ENCODE peak calls at places on chromosomes 3 and 15, in four cellular contexts. P, X, W and Z are unnamed samples.

GRCh38 chr3:194102436-194102835 is 33.5 kb upstream of the HES1 start:
- DNase-seq in P (no peak), X (no peak), W (no peak), Z (no peak)

GRCh38 chr3:15206662-15207576 is 873 bp downstream of the CAPN7 start:
- DNase-seq in P (peak; percentile 38), X (peak; percentile 74), W (peak; percentile 55), Z (peak; percentile 40)

GRCh38 chr15:96896766-96897165 is 566.3 kb downstream of the NR2F2 start:
- DNase-seq in P (no peak), X (no peak), W (no peak), Z (no peak)

GRCh38 chr15:79673416-79674123 is 223.2 kb downstream of the MTHFS start:
- DNase-seq in P (peak; percentile 50), X (no peak), W (no peak), Z (no peak)

GRCh38 chr3:60673123-60673522 is 578.1 kb downstream of the FHIT start:
- DNase-seq in P (no peak), X (no peak), W (no peak), Z (no peak)

GRCh38 chr3:189157232-189158007 is 14.4 kb upstream of the TPRG1 start:
- DNase-seq in P (no peak), X (no peak), W (no peak), Z (no peak)

GRCh38 chr3:14925729-14926591 is 21.4 kb upstream of the NR2C2 start:
- DNase-seq in P (peak; percentile 81), X (no peak), W (peak; percentile 41), Z (no peak)

GRCh38 chr3:155608237-155608636 is 136.6 kb downstream of the PLCH1 start:
- DNase-seq in P (no peak), X (no peak), W (no peak), Z (no peak)

GRCh38 chr15:71325461-71325860 is 210.2 kb downstream of the THSD4 start:
- DNase-seq in P (peak; percentile 18), X (no peak), W (no peak), Z (no peak)

GRCh38 chr15:42203891-42204290 is 4.2 kb downstream of the VPS39 start:
- DNase-seq in P (peak; percentile 44), X (no peak), W (no peak), Z (no peak)

GRCh38 chr3:62161306-62161705 is 212.0 kb downstream of the FEZF2 start:
- DNase-seq in P (peak; percentile 84), X (no peak), W (peak; percentile 83), Z (no peak)

GRCh38 chr15:29686079-29686425 is 136.2 kb downstream of the TJP1 start:
- DNase-seq in P (no peak), X (no peak), W (no peak), Z (no peak)

GRCh38 chr15:71057143-71057542 is 58.1 kb upstream of the THSD4 start:
- DNase-seq in P (no peak), X (no peak), W (no peak), Z (no peak)

GRCh38 chr3:163779396-163780344 is 1298.6 kb downstream of the SI start:
- DNase-seq in P (no peak), X (no peak), W (no peak), Z (no peak)

GRCh38 chr15:68261241-68261640 is 16.3 kb upstream of the FEM1B start:
- DNase-seq in P (no peak), X (no peak), W (no peak), Z (no peak)

GRCh38 chr3:86937306-86937791 is 53.6 kb downstream of the VGLL3 start:
- DNase-seq in P (peak; percentile 84), X (peak; percentile 72), W (peak; percentile 5), Z (no peak)

GRCh38 chr3:15744176-15744575 is 53.6 kb downstream of the ANKRD28 start:
- DNase-seq in P (no peak), X (no peak), W (no peak), Z (no peak)

GRCh38 chr3:27570421-27571106 is 86.4 kb upstream of the SLC4A7 start:
- DNase-seq in P (no peak), X (no peak), W (peak; percentile 10), Z (no peak)

GRCh38 chr3:2823016-2823415 is 287.2 kb downstream of the IL5RA start:
- DNase-seq in P (peak; percentile 2), X (no peak), W (no peak), Z (no peak)

DNA sequence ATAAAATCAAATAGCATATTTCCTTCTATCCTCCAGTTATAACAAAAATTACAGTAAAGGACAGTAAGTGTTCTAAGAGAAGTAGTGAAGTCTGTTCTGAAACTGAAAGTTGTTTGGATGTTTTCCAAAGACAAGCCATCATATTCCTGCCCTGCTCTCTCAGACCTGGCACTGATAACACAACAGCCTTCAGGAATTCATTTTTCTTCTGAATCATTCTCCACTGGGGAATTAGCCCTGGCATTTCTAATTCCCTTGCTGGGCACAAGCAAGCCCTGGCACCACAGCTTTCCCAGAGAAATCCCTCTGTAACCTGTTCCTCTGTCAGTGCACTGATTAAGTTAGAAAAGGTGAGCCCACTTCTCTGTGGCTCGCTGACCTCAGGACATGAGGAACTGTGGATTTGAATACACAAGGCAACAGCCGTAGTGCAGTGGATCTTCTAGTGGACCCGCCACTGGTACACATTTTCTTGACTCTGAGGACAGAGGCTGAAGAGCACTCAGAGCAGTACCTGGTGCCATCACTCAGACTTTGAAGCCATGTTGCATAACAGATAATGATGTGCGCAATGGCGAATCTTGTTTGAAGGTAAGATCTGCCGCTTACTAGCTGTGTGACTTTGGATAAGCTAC is 61.6 kb downstream of the WWTR1 start:
- DNase-seq in P (peak; percentile 55), X (no peak), W (peak; percentile 64), Z (no peak)
- H3K27ac ChIP-seq in P (peak overlapping the region; percentile 8), X (peak overlapping the region; percentile 25), W (no peak overlapping the region), Z (peak overlapping the region; percentile 49)

DNA sequence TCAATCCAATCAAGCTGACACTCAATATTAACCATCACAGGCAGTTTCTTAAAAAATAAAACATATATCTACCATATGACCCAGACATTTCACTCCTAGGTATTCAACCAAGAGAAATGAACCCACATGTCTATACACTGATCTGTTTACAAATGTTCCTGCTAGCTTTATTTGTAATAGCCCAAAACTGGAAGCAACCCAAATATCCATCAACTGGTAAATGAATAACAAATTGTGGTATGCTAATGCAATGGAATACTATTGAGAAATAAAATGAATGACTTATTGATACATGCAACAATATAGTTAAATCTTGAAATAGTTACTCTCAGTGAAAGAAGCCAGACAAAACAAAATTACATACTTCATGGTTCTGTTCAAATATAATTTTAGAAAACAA is 373.6 kb downstream of the ZNF385D start:
- DNase-seq in P (no peak), X (no peak), W (no peak), Z (no peak)
- H3K9me3 ChIP-seq in P (no peaks in the 10 kb centered on the region), X (no peaks in the 10 kb centered on the region), W (no peaks in the 10 kb centered on the region), Z (no peaks in the 10 kb centered on the region)

GRCh38 chr3:141389703-141390102 is 21.4 kb downstream of the ZBTB38 start:
- DNase-seq in P (no peak), X (no peak), W (no peak), Z (no peak)
- H3K27ac ChIP-seq in P (no peak overlapping the region), X (no peak overlapping the region), W (no peak overlapping the region), Z (no peak overlapping the region)

GRCh38 chr3:84223512-84223911 is 735.3 kb upstream of the CADM2 start:
- DNase-seq in P (no peak), X (no peak), W (no peak), Z (no peak)
- H3K9me3 ChIP-seq in P (no peaks in the 10 kb centered on the region), X (peaks cover 7% of the 10 kb centered on the region), W (no peaks in the 10 kb centered on the region), Z (peaks cover 4% of the 10 kb centered on the region)

GRCh38 chr15:101579766-101580165 is 72.4 kb downstream of the TM2D3 start:
- DNase-seq in P (no peak), X (no peak), W (no peak), Z (no peak)
- H3K27ac ChIP-seq in P (no peak overlapping the region), X (no peak overlapping the region), W (no peak overlapping the region), Z (no peak overlapping the region)

GRCh38 chr3:75737831-75738493 is 47.4 kb downstream of the ZNF717 start:
- DNase-seq in P (peak; percentile 18), X (no peak), W (no peak), Z (no peak)
- H3K9me3 ChIP-seq in P (no peaks in the 10 kb centered on the region), X (peaks cover 64% of the 10 kb centered on the region), W (no peaks in the 10 kb centered on the region), Z (peaks cover 58% of the 10 kb centered on the region)

DNA sequence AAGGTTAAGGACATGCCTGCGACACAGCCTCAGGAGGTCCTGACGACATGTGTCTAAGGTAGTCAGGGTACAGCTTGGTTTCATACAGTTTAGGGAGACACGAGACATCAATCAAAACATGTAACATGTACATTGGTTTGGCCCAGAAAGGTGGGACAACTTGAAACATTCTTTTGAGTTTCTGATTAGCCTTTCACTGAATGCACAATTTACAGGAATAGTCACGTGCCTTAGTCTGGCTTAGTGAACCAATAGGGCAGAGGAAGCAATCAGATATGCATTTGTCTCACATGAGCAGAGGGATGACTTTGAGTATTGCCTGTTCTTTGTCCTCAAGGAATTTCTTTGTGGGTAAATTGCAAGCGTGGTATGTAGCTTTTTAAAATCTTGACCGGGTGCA is 24.5 kb upstream of the HDAC11 start:
- DNase-seq in P (no peak), X (no peak), W (no peak), Z (no peak)
- H3K27ac ChIP-seq in P (no peak overlapping the region), X (no peak overlapping the region), W (no peak overlapping the region), Z (no peak overlapping the region)

GRCh38 chr15:25072857-25073476 is 118.2 kb downstream of the SNRPN start:
- DNase-seq in P (no peak), X (no peak), W (no peak), Z (no peak)
- H3K9me3 ChIP-seq in P (peaks cover 30% of the 10 kb centered on the region), X (peaks cover 97% of the 10 kb centered on the region), W (peaks cover 7% of the 10 kb centered on the region), Z (peaks cover 63% of the 10 kb centered on the region)

DNA sequence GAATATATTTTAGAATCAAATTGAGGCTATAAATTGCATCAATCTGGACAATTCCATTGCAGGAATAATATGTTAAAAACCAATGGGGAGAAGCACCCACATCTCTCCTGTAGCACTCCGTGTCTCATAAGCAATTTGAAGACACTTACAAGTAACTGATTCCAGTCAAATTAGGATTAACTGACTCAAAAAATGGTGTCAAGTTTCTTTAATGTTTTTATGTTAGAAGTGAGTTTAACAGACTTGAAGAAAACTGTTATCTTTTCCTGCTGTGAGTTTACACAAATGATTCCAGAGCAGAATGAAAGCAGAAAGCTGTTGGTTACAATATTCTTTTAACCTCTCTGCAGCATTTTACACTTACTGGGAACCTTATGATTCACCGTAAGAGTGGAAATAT is 23.2 kb downstream of the RLBP1 start:
- DNase-seq in P (no peak), X (no peak), W (no peak), Z (no peak)
- H3K27ac ChIP-seq in P (peak overlapping the region; percentile 70), X (peak overlapping the region; percentile 68), W (no peak overlapping the region), Z (no peak overlapping the region)

GRCh38 chr15:46502668-46503067 is 867.8 kb downstream of the SQOR start:
- DNase-seq in P (no peak), X (no peak), W (no peak), Z (no peak)
- H3K9me3 ChIP-seq in P (no peaks in the 10 kb centered on the region), X (no peaks in the 10 kb centered on the region), W (no peaks in the 10 kb centered on the region), Z (no peaks in the 10 kb centered on the region)